ENCODE peak calls at places on chromosomes 4 and X, in four cellular contexts. Y is GM12878, E is K562, L is A549. K is an unnamed sample.

GRCh38 chr4:47835489-47835888 is 2.4 kb downstream of the CORIN start:
- DNase-seq in Y (no peak), E (no peak), L (no peak), K (peak; percentile 11)

GRCh38 chr4:3290476-3290875 is 2.3 kb upstream of the RGS12 start:
- DNase-seq in Y (no peak), E (no peak), L (no peak), K (no peak)

GRCh38 chr4:53863163-53863562 is 201.2 kb downstream of the CHIC2 start:
- DNase-seq in Y (no peak), E (no peak), L (no peak), K (no peak)

GRCh38 chr4:142549726-142550463 is 296.2 kb downstream of the INPP4B start:
- DNase-seq in Y (no peak), E (no peak), L (peak; percentile 13), K (no peak)

GRCh38 chr4:41866799-41867677 is 68.2 kb upstream of the TMEM33 start:
- DNase-seq in Y (no peak), E (no peak), L (no peak), K (no peak)

GRCh38 chr4:41257257-41257900 is 651 bp downstream of the UCHL1 start:
- DNase-seq in Y (no peak), E (no peak), L (peak; percentile 24), K (peak; percentile 51)

GRCh38 chr4:21778702-21779101 is 169.9 kb downstream of the KCNIP4 start:
- DNase-seq in Y (no peak), E (no peak), L (no peak), K (no peak)

GRCh38 chr4:48191758-48192157 is 57.7 kb upstream of the TXK start:
- DNase-seq in Y (no peak), E (no peak), L (no peak), K (no peak)

GRCh38 chr4:25358515-25359275 is 18.4 kb upstream of the ANAPC4 start:
- DNase-seq in Y (no peak), E (no peak), L (no peak), K (peak; percentile 21)

GRCh38 chr4:1793496-1793840 is 375 bp downstream of the FGFR3 start:
- DNase-seq in Y (no peak), E (peak; percentile 71), L (peak; percentile 33), K (peak; percentile 51)

GRCh38 chr4:48090621-48091020 is 43.4 kb downstream of the TXK start:
- DNase-seq in Y (no peak), E (no peak), L (no peak), K (no peak)

GRCh38 chr4:73917081-73917501 is 47.9 kb downstream of the CXCL1 start:
- DNase-seq in Y (no peak), E (no peak), L (no peak), K (peak; percentile 18)

GRCh38 chr4:2442175-2442993 is 23.6 kb downstream of the CFAP99 start:
- DNase-seq in Y (no peak), E (no peak), L (peak; percentile 23), K (no peak)

GRCh38 chr4:6992728-6993655 is 50.2 kb upstream of the TADA2B start:
- DNase-seq in Y (no peak), E (no peak), L (no peak), K (no peak)

GRCh38 chrX:140525448-140525847 is 20.6 kb upstream of the SOX3 start:
- DNase-seq in Y (no peak), E (no peak), L (no peak), K (no peak)
- TF ChIP-seq MYC in Y (no peak), E (no peak), L (no peak), K (no peak)

GRCh38 chrX:72236841-72237240 is 2.0 kb downstream of the ERCC6L start:
- DNase-seq in Y (no peak), E (no peak), L (no peak), K (no peak)

GRCh38 chrX:72238183-72238582 is 644 bp downstream of the ERCC6L start:
- DNase-seq in Y (no peak), E (no peak), L (no peak), K (no peak)

GRCh38 chrX:72240976-72241375 is 2.1 kb upstream of the ERCC6L start:
- DNase-seq in Y (no peak), E (no peak), L (no peak), K (no peak)

GRCh38 chrX:72243472-72243871 is 4.6 kb upstream of the ERCC6L start:
- DNase-seq in Y (no peak), E (peak; percentile 44), L (no peak), K (no peak)

GRCh38 chrX:72238721-72239475 is at the start of gene ERCC6L:
- DNase-seq in Y (peak; percentile 51), E (peak; percentile 88), L (peak; percentile 86), K (peak; percentile 92)
- TF ChIP-seq POLR2A in Y (peak; percentile 91), E (peak; percentile 90), L (peak; percentile 96), K (peak; percentile 95)

GRCh38 chrX:30521440-30522182 is 56.0 kb downstream of the TASL start:
- DNase-seq in Y (no peak), E (no peak), L (no peak), K (no peak)
- TF ChIP-seq MYC in Y (no peak), E (no peak), L (no peak), K (no peak)

DNA sequence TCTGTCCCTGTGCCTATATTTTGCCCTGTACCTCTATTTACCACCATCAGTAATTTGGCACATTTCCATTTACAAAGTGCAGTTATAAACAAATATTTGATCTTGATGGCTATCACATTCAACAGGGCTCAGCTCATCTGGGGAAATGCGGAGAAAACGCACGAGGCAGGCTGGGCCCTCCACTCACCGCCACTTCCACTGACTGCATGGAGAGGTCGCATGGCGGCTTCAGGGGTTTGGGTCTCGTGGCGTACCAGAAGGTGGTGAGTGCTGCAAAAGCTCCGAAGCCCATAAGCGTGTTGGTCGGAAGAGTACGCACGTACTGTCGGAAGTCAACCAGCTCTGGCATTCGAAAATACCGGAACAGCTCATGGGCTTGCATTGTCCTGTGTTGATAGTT is 22.6 kb downstream of the ACSL1 start:
- DNase-seq in Y (no peak), E (no peak), L (no peak), K (no peak)
- TF ChIP-seq POLR2A in Y (no peak), E (no peak), L (no peak), K (no peak)

GRCh38 chrX:4830880-4831557 is 1117.6 kb upstream of the PRKX start:
- DNase-seq in Y (no peak), E (no peak), L (peak; percentile 34), K (no peak)
- TF ChIP-seq MYC in Y (no peak), E (no peak), L (no peak), K (no peak)

DNA sequence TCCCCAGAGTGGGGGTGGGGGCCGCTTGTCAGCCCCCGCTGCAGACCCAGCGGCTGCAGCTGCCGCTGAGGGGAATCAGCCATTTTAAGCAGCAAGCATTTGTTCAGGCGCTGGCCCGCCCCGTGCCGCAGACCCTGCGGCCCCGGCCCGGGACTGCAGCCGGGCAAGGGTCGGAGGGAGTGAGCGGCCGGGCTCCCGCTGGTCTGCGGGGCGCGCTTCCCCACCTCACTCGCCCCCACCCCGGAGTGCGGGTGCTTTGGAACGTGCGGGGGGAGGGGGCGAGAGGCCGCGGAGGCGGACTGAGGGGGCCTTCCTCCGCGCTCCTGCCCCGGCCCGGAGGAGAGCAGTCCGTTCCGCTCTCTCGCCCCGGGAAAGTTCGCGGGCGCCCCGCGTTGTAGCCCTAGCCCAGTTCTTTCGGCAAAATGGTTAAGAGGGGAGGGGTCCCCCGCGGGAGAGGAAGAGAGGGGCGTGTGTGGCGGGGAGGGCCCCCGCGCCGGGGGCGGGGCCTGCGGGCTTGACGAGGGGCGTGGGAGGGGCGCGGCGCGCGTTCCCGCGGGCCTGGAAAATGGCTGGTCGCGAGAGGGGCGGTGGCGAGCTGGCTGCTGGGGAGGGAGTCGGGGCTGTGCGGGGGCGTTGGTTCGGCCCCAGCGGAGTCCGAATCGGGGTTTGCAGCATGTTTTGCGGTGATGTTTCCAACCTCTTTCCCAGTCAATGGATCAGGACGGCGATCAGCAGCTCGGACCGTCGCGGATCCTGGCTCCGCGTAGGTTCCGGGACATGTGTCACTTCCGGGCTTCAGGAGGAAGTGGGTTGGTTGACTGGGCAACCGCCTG is 914 bp downstream of the ING2 start:
- DNase-seq in Y (peak; percentile 42), E (peak; percentile 79), L (peak; percentile 71), K (peak; percentile 90)
- TF ChIP-seq POLR2A in Y (peak; percentile 88), E (peak; percentile 95), L (peak; percentile 64), K (peak; percentile 79)

GRCh38 chrX:141733371-141733770 is 34.8 kb upstream of the SPANXD start:
- DNase-seq in Y (no peak), E (no peak), L (no peak), K (no peak)
- TF ChIP-seq MYC in Y (no peak), E (no peak), L (no peak), K (no peak)

K was measured in NB4.